ENCODE peak calls at places on chromosome 2, in nine cellular contexts. G is AG09319; R is Right ventricle myocardium inferior; N is activated T-helper 1 cell treated with anti-CD3 and anti-CD28 coated beads, Interleukin-2, amount 50 U/mL, for 16 hours; L is NCI-H146; W is naive thymus-derived CD8-positive, alpha-beta T cell; O is stomach; I is fibroblast of mammary gland; K is stimulated activated CD4-positive, alpha-beta T cell treated with anti-CD3 and anti-CD28 coated beads, Interleukin-15, amount 100 ng/mL, for 1 hour. X is an unnamed sample.

GRCh38 chr2:144183744-144184143 is 336.2 kb downstream of the ZEB2 start:
- DNase-seq in O (no peak), N (peak), L (no peak), W (peak), R (no peak), G (peak), I (peak), K (peak), X (peak)

GRCh38 chr2:46887028-46887885 is 28.3 kb downstream of the MCFD2 start:
- DNase-seq in N (no peak), R (no peak), K (no peak), I (peak), L (no peak), G (no peak), O (no peak), W (no peak), X (no peak)

GRCh38 chr2:235591921-235592320 is 98.1 kb downstream of the AGAP1 start:
- DNase-seq in G (no peak), I (peak), K (no peak), R (no peak), L (no peak), N (no peak), O (no peak), W (no peak), X (no peak)

GRCh38 chr2:105541189-105542050 is 142.6 kb upstream of the FHL2 start:
- DNase-seq in L (no peak), R (no peak), N (no peak), W (no peak), K (no peak), G (no peak), O (no peak), I (no peak), X (no peak)

GRCh38 chr2:156098506-156098905 is 234.0 kb downstream of the NR4A2 start:
- DNase-seq in R (no peak), K (no peak), I (no peak), L (peak), O (no peak), G (no peak), W (no peak), N (no peak), X (no peak)

GRCh38 chr2:69166812-69167468 is 154.0 kb downstream of the ANTXR1 start:
- DNase-seq in R (no peak), G (no peak), W (no peak), I (no peak), L (no peak), O (no peak), N (no peak), K (no peak), X (peak)

GRCh38 chr2:189191766-189192165 is 12.2 kb upstream of the COL5A2 start:
- DNase-seq in G (no peak), R (no peak), W (no peak), N (no peak), K (no peak), I (peak), L (no peak), O (no peak), X (no peak)

GRCh38 chr2:65175894-65176527 is 46.1 kb upstream of the RAB1A start:
- DNase-seq in W (no peak), N (no peak), L (no peak), I (peak), G (no peak), R (no peak), O (peak), K (no peak), X (peak)

GRCh38 chr2:214076527-214076926 is 334.3 kb upstream of the VWC2L start:
- DNase-seq in K (no peak), I (no peak), R (no peak), G (no peak), N (no peak), L (no peak), W (no peak), O (no peak), X (no peak)

GRCh38 chr2:156400704-156401678 is 35.2 kb upstream of the GPD2 start:
- DNase-seq in G (peak), O (peak), W (peak), K (peak), I (peak), R (peak), L (peak), N (peak), X (peak)